ENCODE peak calls at places on chromosome 7, in ten cellular contexts. T is A172; B is transverse colon; Y is tibial nerve; C is NCI-H1105; V is cardiac septum; X is CD4-positive, alpha-beta memory T cell; Z is stimulated activated CD8-positive, alpha-beta memory T cell treated with anti-CD3 and anti-CD28 coated beads, Interleukin-4, amount 100 ng/mL, for 48 hours; R is HS-27A; U is CD8-positive, alpha-beta memory T cell. D is an unnamed sample.

GRCh38 chr7:137081694-137082093 is 213.2 kb downstream of the CHRM2 start:
- DNase-seq in T (peak), B (peak), Y (no peak), C (no peak), V (peak), X (no peak), Z (no peak), R (peak), U (no peak), D (no peak)

GRCh38 chr7:107045980-107046379 is 1.5 kb downstream of the PRKAR2B start:
- DNase-seq in T (no peak), B (no peak), Y (no peak), C (no peak), V (no peak), X (no peak), Z (no peak), R (no peak), U (no peak), D (no peak)

GRCh38 chr7:118005021-118005420 is 131.8 kb upstream of the CTTNBP2 start:
- DNase-seq in T (no peak), B (no peak), Y (no peak), C (peak), V (no peak), X (no peak), Z (no peak), R (no peak), U (no peak), D (no peak)

GRCh38 chr7:24075426-24075810 is 208.6 kb upstream of the NPY start:
- DNase-seq in T (peak), B (no peak), Y (no peak), C (no peak), V (no peak), X (no peak), Z (no peak), R (no peak), U (no peak), D (no peak)

GRCh38 chr7:81331061-81332018 is 412.5 kb upstream of the SEMA3C start:
- DNase-seq in T (peak), B (no peak), Y (no peak), C (no peak), V (no peak), X (no peak), Z (no peak), R (peak), U (no peak), D (no peak)

GRCh38 chr7:106604303-106604918 is 56.5 kb downstream of the CCDC71L start:
- DNase-seq in T (no peak), B (no peak), Y (no peak), C (no peak), V (no peak), X (peak), Z (peak), R (no peak), U (peak), D (no peak)

GRCh38 chr7:21383217-21383832 is 44.6 kb upstream of the SP4 start:
- DNase-seq in T (no peak), B (no peak), Y (no peak), C (no peak), V (no peak), X (peak), Z (no peak), R (no peak), U (peak), D (no peak)

GRCh38 chr7:65235586-65235985 is 138.1 kb upstream of the ZNF92 start:
- DNase-seq in T (no peak), B (no peak), Y (no peak), C (no peak), V (no peak), X (no peak), Z (no peak), R (no peak), U (no peak), D (no peak)

GRCh38 chr7:111324228-111324627 is 233.3 kb downstream of the LRRN3 start:
- DNase-seq in T (no peak), B (no peak), Y (no peak), C (no peak), V (no peak), X (no peak), Z (no peak), R (no peak), U (no peak), D (no peak)

GRCh38 chr7:92652536-92652935 is 62.3 kb upstream of the FAM133B start:
- DNase-seq in T (no peak), B (no peak), Y (no peak), C (no peak), V (no peak), X (no peak), Z (no peak), R (no peak), U (no peak), D (no peak)

GRCh38 chr7:114530074-114530611 is 115.5 kb downstream of the FOXP2 start:
- DNase-seq in T (no peak), B (no peak), Y (no peak), C (peak), V (no peak), X (no peak), Z (no peak), R (no peak), U (no peak), D (no peak)

GRCh38 chr7:44103941-44104879 is at the start of gene AEBP1:
- DNase-seq in T (no peak), B (peak), Y (no peak), C (peak), V (no peak), X (peak), Z (peak), R (no peak), U (peak), D (no peak)

GRCh38 chr7:100603697-100604077 is 1.5 kb downstream of the PCOLCE start:
- DNase-seq in T (no peak), B (no peak), Y (no peak), C (no peak), V (no peak), X (no peak), Z (no peak), R (no peak), U (no peak), D (no peak)

GRCh38 chr7:100888529-100888987 is 957 bp downstream of the UFSP1 start:
- DNase-seq in T (no peak), B (no peak), Y (no peak), C (no peak), V (no peak), X (no peak), Z (no peak), R (no peak), U (no peak), D (no peak)

GRCh38 chr7:91286432-91286831 is 22.2 kb downstream of the FZD1 start:
- DNase-seq in T (no peak), B (no peak), Y (no peak), C (peak), V (no peak), X (no peak), Z (no peak), R (no peak), U (no peak), D (no peak)

GRCh38 chr7:106534271-106534846 is 126.6 kb downstream of the CCDC71L start:
- DNase-seq in T (no peak), B (no peak), Y (no peak), C (no peak), V (no peak), X (no peak), Z (no peak), R (no peak), U (no peak), D (no peak)

GRCh38 chr7:142299226-142299625 is 41.4 kb upstream of the PRSS58 start:
- DNase-seq in T (no peak), B (no peak), Y (no peak), C (no peak), V (no peak), X (no peak), Z (no peak), R (no peak), U (no peak), D (no peak)

GRCh38 chr7:1569016-1569415 is 816 bp downstream of the PSMG3 start:
- DNase-seq in T (peak), B (no peak), Y (no peak), C (no peak), V (no peak), X (peak), Z (peak), R (no peak), U (peak), D (no peak)

GRCh38 chr7:13282377-13282980 is 595.0 kb downstream of the ARL4A start:
- DNase-seq in T (peak), B (no peak), Y (no peak), C (peak), V (no peak), X (no peak), Z (no peak), R (no peak), U (no peak), D (no peak)

GRCh38 chr7:95396136-95397032 is at the start of gene PON3:
- DNase-seq in T (no peak), B (peak), Y (no peak), C (no peak), V (no peak), X (peak), Z (peak), R (no peak), U (peak), D (peak)

GRCh38 chr7:157843336-157844140 is 506.7 kb downstream of the DNAJB6 start:
- DNase-seq in T (no peak), B (no peak), Y (peak), C (no peak), V (no peak), X (no peak), Z (no peak), R (no peak), U (no peak), D (no peak)

GRCh38 chr7:134865001-134865845 is 85.8 kb downstream of the CALD1 start:
- DNase-seq in T (peak), B (no peak), Y (no peak), C (no peak), V (no peak), X (peak), Z (peak), R (no peak), U (peak), D (no peak)

GRCh38 chr7:8443871-8444756 is 10.7 kb downstream of the NXPH1 start:
- DNase-seq in T (no peak), B (no peak), Y (no peak), C (no peak), V (no peak), X (no peak), Z (no peak), R (no peak), U (no peak), D (no peak)

GRCh38 chr7:121803041-121803440 is 69.9 kb upstream of the PTPRZ1 start:
- DNase-seq in T (no peak), B (no peak), Y (no peak), C (no peak), V (no peak), X (no peak), Z (no peak), R (no peak), U (no peak), D (no peak)

GRCh38 chr7:35550831-35551230 is 144.1 kb downstream of the HERPUD2 start:
- DNase-seq in T (no peak), B (no peak), Y (no peak), C (no peak), V (no peak), X (no peak), Z (no peak), R (no peak), U (no peak), D (no peak)

GRCh38 chr7:106664343-106664742 is 3.4 kb upstream of the CCDC71L start:
- DNase-seq in T (no peak), B (no peak), Y (no peak), C (no peak), V (no peak), X (no peak), Z (no peak), R (no peak), U (no peak), D (no peak)

GRCh38 chr7:13874783-13875182 is 114.7 kb downstream of the ETV1 start:
- DNase-seq in T (peak), B (no peak), Y (no peak), C (no peak), V (no peak), X (peak), Z (no peak), R (no peak), U (no peak), D (no peak)

GRCh38 chr7:102433319-102434038 is at the start of gene ORAI2:
- DNase-seq in T (peak), B (peak), Y (peak), C (peak), V (peak), X (peak), Z (peak), R (no peak), U (peak), D (peak)

GRCh38 chr7:129781128-129781855 is 169.8 kb downstream of the NRF1 start:
- DNase-seq in T (no peak), B (no peak), Y (no peak), C (no peak), V (no peak), X (no peak), Z (peak), R (no peak), U (no peak), D (peak)

GRCh38 chr7:38940774-38941173 is 31.8 kb upstream of the VPS41 start:
- DNase-seq in T (no peak), B (no peak), Y (no peak), C (no peak), V (no peak), X (no peak), Z (no peak), R (no peak), U (no peak), D (no peak)

GRCh38 chr7:57364933-57365710 is 84.9 kb upstream of the ZNF716 start:
- DNase-seq in T (no peak), B (no peak), Y (no peak), C (no peak), V (no peak), X (no peak), Z (no peak), R (no peak), U (no peak), D (no peak)

GRCh38 chr7:10128748-10129147 is 844.9 kb upstream of the PHF14 start:
- DNase-seq in T (peak), B (no peak), Y (no peak), C (peak), V (no peak), X (no peak), Z (no peak), R (no peak), U (no peak), D (no peak)

GRCh38 chr7:36047254-36047653 is 105.8 kb upstream of the EEPD1 start:
- DNase-seq in T (no peak), B (no peak), Y (no peak), C (no peak), V (no peak), X (no peak), Z (no peak), R (no peak), U (no peak), D (no peak)